ENCODE peak calls at places on chromosomes 6 and 20, in five cellular contexts. M is transverse colon; A is tibial artery; B is HCT116; R is activated naive CD4-positive, alpha-beta T cell treated with Interleukin-2 at 50 U/mL for 16 hours. J is an unnamed sample.

GRCh38 chr20:63064310-63064709 is 57.5 kb upstream of the BHLHE23 start:
- DNase-seq in M (no peak), A (no peak), B (no peak), R (no peak), J (no peak)

GRCh38 chr6:139470971-139471370 is 96.5 kb upstream of the CITED2 start:
- DNase-seq in M (no peak), A (no peak), B (no peak), R (no peak), J (no peak)

GRCh38 chr20:39893013-39893685 is 795.9 kb downstream of the MAFB start:
- DNase-seq in M (no peak), A (no peak), B (no peak), R (no peak), J (no peak)

GRCh38 chr20:23200914-23201313 is 114.8 kb upstream of the CD93 start:
- DNase-seq in M (peak), A (no peak), B (peak), R (no peak), J (no peak)

GRCh38 chr20:14142171-14142570 is 146.9 kb downstream of the MACROD2 start:
- DNase-seq in M (peak), A (no peak), B (peak), R (no peak), J (no peak)

GRCh38 chr6:75230484-75231325 is 12.9 kb downstream of the COX7A2 start:
- DNase-seq in M (peak), A (peak), B (peak), R (no peak), J (no peak)

GRCh38 chr20:41136336-41136694 is 1.0 kb upstream of the PLCG1 start:
- DNase-seq in M (no peak), A (no peak), B (no peak), R (no peak), J (no peak)

GRCh38 chr6:84862843-84863242 is 98.4 kb upstream of the TBX18 start:
- DNase-seq in M (no peak), A (no peak), B (no peak), R (no peak), J (no peak)

GRCh38 chr6:80366721-80367120 is 260.2 kb downstream of the BCKDHB start:
- DNase-seq in M (no peak), A (no peak), B (no peak), R (no peak), J (no peak)

GRCh38 chr6:149028767-149029405 is 282.1 kb downstream of the UST start:
- DNase-seq in M (peak), A (peak), B (peak), R (peak), J (peak)

GRCh38 chr6:134098276-134098675 is 45.9 kb upstream of the SLC2A12 start:
- DNase-seq in M (no peak), A (no peak), B (no peak), R (no peak), J (no peak)

GRCh38 chr6:21500314-21500713 is 93.2 kb upstream of the SOX4 start:
- DNase-seq in M (no peak), A (no peak), B (no peak), R (no peak), J (no peak)

GRCh38 chr6:132614554-132614953 is 9.5 kb downstream of the TAAR2 start:
- DNase-seq in M (no peak), A (no peak), B (peak), R (no peak), J (no peak)

GRCh38 chr6:132872923-132873322 is 58.6 kb downstream of the RPS12 start:
- DNase-seq in M (no peak), A (no peak), B (no peak), R (no peak), J (no peak)

GRCh38 chr6:4941782-4942672 is 61.8 kb downstream of the RPP40 start:
- DNase-seq in M (no peak), A (no peak), B (peak), R (peak), J (peak)

GRCh38 chr6:105135907-105136432 is 43.8 kb downstream of the POPDC3 start:
- DNase-seq in M (no peak), A (no peak), B (no peak), R (no peak), J (no peak)

GRCh38 chr20:64146301-64146935 is 17.8 kb upstream of the MYT1 start:
- DNase-seq in M (no peak), A (no peak), B (no peak), R (no peak), J (no peak)

GRCh38 chr6:125153541-125154183 is at the start of gene TPD52L1:
- DNase-seq in M (peak), A (peak), B (peak), R (peak), J (peak)

GRCh38 chr6:146028250-146028789 is 542 bp upstream of the GRM1 start:
- DNase-seq in M (peak), A (peak), B (no peak), R (peak), J (no peak)

GRCh38 chr6:89678531-89678930 is 40.0 kb upstream of the LYRM2 start:
- DNase-seq in M (no peak), A (no peak), B (no peak), R (no peak), J (no peak)

GRCh38 chr20:6780414-6780813 is 12.9 kb downstream of the BMP2 start:
- DNase-seq in M (no peak), A (no peak), B (no peak), R (no peak), J (no peak)

GRCh38 chr6:139881728-139882211 is 507.3 kb upstream of the CITED2 start:
- DNase-seq in M (peak), A (no peak), B (peak), R (no peak), J (peak)

GRCh38 chr6:142926494-142927273 is 18.3 kb downstream of the HIVEP2 start:
- DNase-seq in M (peak), A (peak), B (no peak), R (peak), J (peak)

GRCh38 chr6:143125896-143126573 is 65.3 kb downstream of the AIG1 start:
- DNase-seq in M (no peak), A (no peak), B (no peak), R (no peak), J (no peak)

GRCh38 chr20:15682690-15683089 is 890.6 kb downstream of the KIF16B start:
- DNase-seq in M (no peak), A (no peak), B (no peak), R (no peak), J (no peak)

GRCh38 chr6:44335631-44336030 is 6.8 kb upstream of the SPATS1 start:
- DNase-seq in M (no peak), A (no peak), B (no peak), R (no peak), J (no peak)